ENCODE peak calls at places on chromosomes 3 and 15, in seven cellular contexts. A is endodermal cell, J is tibial nerve, I is IMR-90, R is SK-N-SH, D is dorsolateral prefrontal cortex, S is cardiac muscle cell. N is an unnamed sample.
A peak's percentile ranks its signal among the peaks of the same experiment; 100 is the strongest.

GRCh38 chr3:112519424-112520001 is 20.2 kb upstream of the BTLA start:
- DNase-seq in D (no peak), S (peak; percentile 88), I (peak; percentile 78), J (no peak), R (peak; percentile 40), A (peak; percentile 47), N (no peak)

GRCh38 chr15:93035953-93036810 is 52.8 kb downstream of the RGMA start:
- DNase-seq in R (peak; percentile 69), S (peak; percentile 50), I (peak; percentile 30), D (peak; percentile 28), A (peak; percentile 83), J (peak; percentile 13), N (no peak)

GRCh38 chr15:92001307-92001706 is 147.8 kb downstream of the SLCO3A1 start:
- DNase-seq in D (no peak), R (no peak), J (no peak), S (no peak), A (peak; percentile 61), I (no peak), N (no peak)

GRCh38 chr3:3783155-3783554 is 16.1 kb upstream of the LRRN1 start:
- DNase-seq in J (no peak), D (no peak), A (no peak), S (no peak), I (no peak), R (peak; percentile 61), N (no peak)

GRCh38 chr15:81016253-81017068 is 15.7 kb downstream of the TLNRD1 start:
- DNase-seq in R (no peak), S (no peak), D (no peak), I (no peak), A (no peak), J (no peak), N (no peak)

GRCh38 chr3:16595778-16596177 is 9.4 kb downstream of the DAZL start:
- DNase-seq in R (no peak), D (no peak), J (no peak), A (no peak), S (no peak), I (no peak), N (no peak)

GRCh38 chr3:176202652-176203051 is 994.6 kb downstream of the TBL1XR1 start:
- DNase-seq in I (no peak), J (no peak), D (no peak), S (no peak), A (no peak), R (no peak), N (no peak)

GRCh38 chr3:186640929-186641328 is 730 bp downstream of the FETUB start:
- DNase-seq in D (no peak), I (no peak), A (no peak), J (no peak), R (no peak), S (no peak), N (no peak)

GRCh38 chr15:50315814-50316630 is 39.0 kb downstream of the GABPB1 start:
- DNase-seq in D (no peak), J (no peak), A (no peak), I (peak; percentile 68), S (peak; percentile 72), R (peak; percentile 45), N (no peak)

GRCh38 chr15:34490421-34491193 is 53.0 kb upstream of the GOLGA8A start:
- DNase-seq in J (no peak), R (peak; percentile 24), S (no peak), D (no peak), I (no peak), A (peak; percentile 86), N (no peak)

GRCh38 chr3:185766645-185767323 is 58.1 kb downstream of the IGF2BP2 start:
- DNase-seq in D (no peak), J (no peak), R (no peak), I (peak; percentile 30), A (no peak), S (no peak), N (no peak)

GRCh38 chr15:31065824-31066223 is 35.7 kb downstream of the TRPM1 start:
- DNase-seq in D (no peak), I (no peak), R (no peak), A (no peak), S (no peak), J (no peak), N (peak; percentile 79)

GRCh38 chr3:119990888-119991287 is 103.4 kb downstream of the GSK3B start:
- DNase-seq in J (no peak), S (peak; percentile 20), A (no peak), D (no peak), I (peak; percentile 62), R (no peak), N (no peak)

GRCh38 chr3:69462826-69463100 is 76.9 kb upstream of the FRMD4B start:
- DNase-seq in A (no peak), S (no peak), J (no peak), R (no peak), D (no peak), I (no peak), N (no peak)
- H3K27ac ChIP-seq in A (no peak overlapping the region), S (no peak overlapping the region), J (no peak overlapping the region), R (no peak overlapping the region), D (no peak overlapping the region), I (no peak overlapping the region), N (no peak overlapping the region)

DNA sequence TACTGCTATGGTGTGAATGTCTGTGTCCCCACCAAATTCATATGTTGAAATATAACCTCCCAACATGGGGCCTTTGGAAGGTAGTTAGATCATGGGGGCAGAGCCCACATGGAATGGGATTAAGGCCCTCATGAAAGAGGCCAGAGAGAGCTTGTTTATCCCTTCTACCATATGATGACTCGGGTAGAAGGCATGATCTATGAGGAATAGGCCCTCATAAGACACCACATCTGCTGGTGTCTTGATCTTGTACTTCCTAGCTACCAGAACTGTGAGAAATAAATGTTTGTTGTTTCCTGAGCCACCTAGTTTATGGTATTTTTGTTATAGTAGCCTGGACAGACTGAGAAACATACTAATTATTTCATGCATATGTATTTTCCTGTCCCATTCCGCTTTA is 51.9 kb downstream of the WWTR1 start:
- DNase-seq in J (no peak), S (no peak), R (no peak), D (no peak), A (no peak), I (peak; percentile 85), N (no peak)
- H3K27ac ChIP-seq in J (peak overlapping the region; percentile 87), S (peak overlapping the region; percentile 65), R (peak overlapping the region; percentile 89), D (no peak overlapping the region), A (no peak overlapping the region), I (no peak overlapping the region), N (no peak overlapping the region)

DNA sequence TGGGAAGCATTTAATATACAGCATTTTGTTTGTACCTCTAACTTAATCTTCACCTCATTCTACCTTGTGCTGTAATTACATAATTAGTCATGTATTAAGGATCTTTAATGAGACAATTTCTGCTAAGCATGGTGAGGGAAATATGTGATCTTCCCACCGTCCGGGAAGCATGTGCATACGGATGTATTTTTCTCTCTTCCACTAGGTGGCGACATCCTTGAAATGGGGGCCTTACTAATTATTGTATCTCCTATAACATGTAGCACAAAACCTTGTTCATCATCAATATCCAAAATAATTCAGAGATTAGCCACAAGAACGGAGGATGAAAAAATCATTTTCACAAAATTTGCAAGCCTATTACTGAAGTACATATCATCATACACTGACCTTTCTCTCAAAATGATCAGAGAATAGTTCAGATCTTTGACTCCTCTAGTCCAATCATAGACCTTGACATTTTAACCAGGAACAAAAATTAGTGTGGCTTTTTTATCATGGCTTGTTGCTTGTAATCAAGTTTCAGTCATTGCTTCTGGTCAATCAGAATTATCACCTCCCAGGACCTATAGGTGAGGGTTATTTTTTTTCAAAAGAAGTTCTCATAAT is 148.9 kb upstream of the GBE1 start:
- DNase-seq in S (peak; percentile 53), A (no peak), R (peak; percentile 25), D (no peak), I (peak; percentile 21), J (no peak), N (no peak)
- H3K27ac ChIP-seq in S (no peak overlapping the region), A (no peak overlapping the region), R (no peak overlapping the region), D (no peak overlapping the region), I (no peak overlapping the region), J (no peak overlapping the region), N (no peak overlapping the region)

GRCh38 chr15:45638641-45639040 is 3.8 kb downstream of the SQOR start:
- DNase-seq in J (no peak), D (no peak), A (no peak), S (no peak), R (no peak), I (no peak), N (no peak)

GRCh38 chr15:45642203-45642932 is 7.5 kb downstream of the SQOR start:
- DNase-seq in J (no peak), R (no peak), S (peak; percentile 90), A (no peak), I (peak; percentile 89), D (no peak), N (no peak)

GRCh38 chr15:45641374-45641778 is 6.5 kb downstream of the SQOR start:
- DNase-seq in J (no peak), A (no peak), I (peak; percentile 96), R (no peak), S (peak; percentile 87), D (no peak), N (no peak)

GRCh38 chr15:45637552-45638033 is 2.8 kb downstream of the SQOR start:
- DNase-seq in A (peak; percentile 4), R (no peak), D (no peak), I (peak; percentile 98), J (no peak), S (peak; percentile 96), N (no peak)

GRCh38 chr15:45640610-45641009 is 5.8 kb downstream of the SQOR start:
- DNase-seq in I (peak; percentile 96), S (peak; percentile 74), A (peak; percentile 3), J (no peak), R (no peak), D (no peak), N (no peak)
- H3K27ac ChIP-seq in I (peak overlapping the region; percentile 94), S (no peak overlapping the region), A (no peak overlapping the region), J (peak overlapping the region; percentile 79), R (peak overlapping the region; percentile 48), D (no peak overlapping the region), N (peak overlapping the region; percentile 88)

GRCh38 chr3:58577269-58577821 is at the start of gene FAM107A:
- DNase-seq in D (peak; percentile 53), J (peak; percentile 58), S (peak; percentile 80), A (peak; percentile 85), I (peak; percentile 49), R (no peak), N (no peak)
- H3K27ac ChIP-seq in D (peak within 1 kb of the TSS; percentile 88), J (peak within 1 kb of the TSS; percentile 90), S (no peak within 1 kb of the TSS), A (no peak within 1 kb of the TSS), I (no peak within 1 kb of the TSS), R (no peak within 1 kb of the TSS), N (peak within 1 kb of the TSS; percentile 81)

DNA sequence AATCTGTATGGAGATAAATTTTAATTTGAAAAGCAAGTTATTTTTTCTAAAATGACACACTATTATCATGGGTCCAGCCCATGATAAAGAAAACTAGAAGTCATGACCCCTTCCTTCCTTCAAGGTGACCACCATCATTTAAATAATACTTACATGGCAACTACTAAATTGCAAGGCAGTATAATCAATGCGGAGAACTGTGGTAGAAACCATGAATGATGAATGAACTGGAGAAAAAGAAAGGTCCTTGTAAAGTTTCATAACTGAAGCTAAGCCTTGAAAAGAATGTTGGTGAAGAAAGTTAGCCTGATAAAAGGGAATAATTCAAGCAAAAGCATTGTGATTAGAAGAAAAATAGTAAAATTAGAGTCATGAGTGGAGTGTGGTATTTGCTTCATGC is 222.9 kb upstream of the TBC1D5 start:
- DNase-seq in J (no peak), D (no peak), I (no peak), A (no peak), R (no peak), S (no peak), N (no peak)
- H3K27ac ChIP-seq in J (no peak overlapping the region), D (no peak overlapping the region), I (no peak overlapping the region), A (no peak overlapping the region), R (no peak overlapping the region), S (no peak overlapping the region), N (no peak overlapping the region)